ENCODE peak calls at places on chromosomes 13 and 19, in six cellular contexts. T, N, Q, X, B and J are unnamed samples.

GRCh38 chr13:94214979-94215378 is 264.5 kb downstream of the DCT start:
- DNase-seq in N (no peak), T (no peak), B (no peak), Q (no peak), X (no peak), J (no peak)

GRCh38 chr13:51518847-51519246 is 65.4 kb upstream of the WDFY2 start:
- DNase-seq in N (peak), X (peak), Q (no peak), B (peak), T (no peak), J (no peak)

GRCh38 chr13:42970824-42971669 is 21.0 kb downstream of the EPSTI1 start:
- DNase-seq in Q (peak), T (no peak), N (peak), B (peak), X (peak), J (peak)

GRCh38 chr19:33720155-33720493 is 76.5 kb upstream of the KCTD15 start:
- DNase-seq in Q (no peak), T (no peak), X (no peak), N (no peak), B (no peak), J (no peak)

GRCh38 chr13:99985886-99986527 is 4.4 kb downstream of the ZIC2 start:
- DNase-seq in T (no peak), N (no peak), Q (no peak), X (no peak), B (no peak), J (no peak)

GRCh38 chr19:46717034-46717715 is at the start of gene PRKD2:
- DNase-seq in Q (peak), X (peak), N (peak), B (peak), T (no peak), J (peak)

GRCh38 chr13:50911051-50911690 is 1.6 kb downstream of the RNASEH2B start:
- DNase-seq in T (no peak), X (no peak), Q (no peak), B (no peak), N (no peak), J (peak)

GRCh38 chr19:39969681-39970423 is 1.1 kb upstream of the PSMC4 start:
- DNase-seq in X (no peak), N (no peak), B (no peak), T (no peak), Q (no peak), J (no peak)

GRCh38 chr13:30698023-30698422 is 37.3 kb upstream of the ALOX5AP start:
- DNase-seq in Q (no peak), T (no peak), B (no peak), X (no peak), N (peak), J (no peak)

GRCh38 chr19:37309834-37310575 is 60.9 kb upstream of the ZNF527 start:
- DNase-seq in B (no peak), T (no peak), X (peak), Q (no peak), N (no peak), J (no peak)

GRCh38 chr13:112933649-112934048 is 35.4 kb upstream of the MCF2L start:
- DNase-seq in N (no peak), Q (no peak), X (no peak), T (no peak), B (no peak), J (no peak)

GRCh38 chr19:13163609-13164364 is 13.6 kb downstream of the IER2 start:
- DNase-seq in T (no peak), B (peak), X (peak), N (peak), Q (peak), J (peak)

GRCh38 chr19:34306213-34306661 is 51.9 kb downstream of the GARRE1 start:
- DNase-seq in B (no peak), Q (no peak), X (no peak), N (no peak), T (no peak), J (no peak)

GRCh38 chr19:3057275-3057714 is 5.0 kb downstream of the TLE5 start:
- DNase-seq in B (no peak), T (no peak), Q (peak), N (no peak), X (peak), J (no peak)

GRCh38 chr13:112968380-112968909 is 569 bp upstream of the MCF2L start:
- DNase-seq in T (no peak), B (no peak), N (no peak), Q (no peak), X (peak), J (no peak)

GRCh38 chr19:15118789-15119494 is 11.7 kb downstream of the SYDE1 start:
- DNase-seq in Q (no peak), B (no peak), X (no peak), N (no peak), T (no peak), J (no peak)

GRCh38 chr13:100068532-100068931 is 20.4 kb upstream of the PCCA start:
- DNase-seq in X (no peak), N (no peak), B (no peak), T (no peak), Q (no peak), J (no peak)

GRCh38 chr19:42427313-42427712 is at the start of gene LIPE:
- DNase-seq in B (no peak), N (no peak), Q (no peak), X (no peak), T (no peak), J (no peak)

GRCh38 chr13:44052843-44053607 is 173.3 kb downstream of the LACC1 start:
- DNase-seq in T (no peak), N (peak), Q (peak), B (peak), X (peak), J (peak)

GRCh38 chr13:89695343-89696257 is 1651.9 kb upstream of the MIR17HG start:
- DNase-seq in N (peak), Q (peak), X (peak), T (peak), B (peak), J (peak)

GRCh38 chr13:27791146-27791900 is 960 bp upstream of the GSX1 start:
- DNase-seq in T (no peak), N (no peak), Q (no peak), X (no peak), B (no peak), J (no peak)

GRCh38 chr19:38317104-38317612 is 1.4 kb upstream of the YIF1B start:
- DNase-seq in B (no peak), X (no peak), Q (no peak), N (no peak), T (no peak), J (no peak)

GRCh38 chr13:96768524-96768923 is 225.8 kb downstream of the OXGR1 start:
- DNase-seq in Q (no peak), B (no peak), N (no peak), X (peak), T (no peak), J (no peak)

GRCh38 chr19:14440049-14440448 is 6.9 kb downstream of the PKN1 start:
- DNase-seq in N (no peak), T (no peak), B (no peak), X (no peak), Q (no peak), J (no peak)

GRCh38 chr19:28632357-28633076 is 580.4 kb downstream of the UQCRFS1 start:
- DNase-seq in B (no peak), T (no peak), N (no peak), Q (no peak), X (no peak), J (no peak)

GRCh38 chr19:39951686-39952085 is 17.3 kb upstream of the FCGBP start:
- DNase-seq in Q (no peak), N (peak), X (no peak), T (no peak), B (no peak), J (no peak)

GRCh38 chr13:25575562-25575961 is 203.8 kb downstream of the ATP8A2 start:
- DNase-seq in B (no peak), X (no peak), N (no peak), Q (no peak), T (no peak), J (no peak)

DNA sequence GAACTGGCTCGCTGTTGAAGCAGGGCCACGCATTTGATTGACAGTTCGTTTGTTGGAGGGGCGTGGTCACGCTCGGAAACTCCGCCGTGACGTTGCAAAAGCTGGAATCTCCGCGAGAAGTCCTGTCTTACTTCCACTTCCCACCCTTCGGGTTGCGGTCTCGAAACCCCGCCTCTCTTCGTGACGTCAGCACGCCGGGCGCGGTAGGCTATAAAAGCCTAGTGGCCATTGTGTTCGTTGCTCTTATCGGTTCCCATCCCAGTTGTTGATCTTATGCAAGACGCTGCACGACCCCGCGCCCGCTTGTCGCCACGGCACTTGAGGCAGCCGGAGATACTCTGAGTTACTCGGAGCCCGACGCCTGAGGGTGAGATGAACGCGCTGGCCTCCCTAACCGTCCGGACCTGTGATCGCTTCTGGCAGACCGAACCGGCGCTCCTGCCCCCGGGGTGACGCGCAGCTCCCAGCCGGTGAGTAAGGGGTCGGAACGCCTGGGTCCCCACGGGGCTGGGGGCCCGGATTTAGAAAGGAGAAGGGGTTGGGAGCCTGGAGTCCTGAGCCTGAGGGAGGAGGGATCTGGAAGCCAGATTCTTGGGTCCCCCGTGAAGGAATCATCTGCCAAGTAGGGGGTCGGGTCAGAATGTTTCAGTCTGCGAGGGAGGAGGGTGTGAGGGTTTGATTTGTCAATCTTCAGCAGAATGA is at the start of gene PPP1R15A:
- DNase-seq in X (peak), B (peak), Q (peak), T (peak), N (peak), J (peak)
- H3K23ac ChIP-seq in X (peak), B (no peak), Q (no peak), T (no peak), N (peak), J (peak)

DNA sequence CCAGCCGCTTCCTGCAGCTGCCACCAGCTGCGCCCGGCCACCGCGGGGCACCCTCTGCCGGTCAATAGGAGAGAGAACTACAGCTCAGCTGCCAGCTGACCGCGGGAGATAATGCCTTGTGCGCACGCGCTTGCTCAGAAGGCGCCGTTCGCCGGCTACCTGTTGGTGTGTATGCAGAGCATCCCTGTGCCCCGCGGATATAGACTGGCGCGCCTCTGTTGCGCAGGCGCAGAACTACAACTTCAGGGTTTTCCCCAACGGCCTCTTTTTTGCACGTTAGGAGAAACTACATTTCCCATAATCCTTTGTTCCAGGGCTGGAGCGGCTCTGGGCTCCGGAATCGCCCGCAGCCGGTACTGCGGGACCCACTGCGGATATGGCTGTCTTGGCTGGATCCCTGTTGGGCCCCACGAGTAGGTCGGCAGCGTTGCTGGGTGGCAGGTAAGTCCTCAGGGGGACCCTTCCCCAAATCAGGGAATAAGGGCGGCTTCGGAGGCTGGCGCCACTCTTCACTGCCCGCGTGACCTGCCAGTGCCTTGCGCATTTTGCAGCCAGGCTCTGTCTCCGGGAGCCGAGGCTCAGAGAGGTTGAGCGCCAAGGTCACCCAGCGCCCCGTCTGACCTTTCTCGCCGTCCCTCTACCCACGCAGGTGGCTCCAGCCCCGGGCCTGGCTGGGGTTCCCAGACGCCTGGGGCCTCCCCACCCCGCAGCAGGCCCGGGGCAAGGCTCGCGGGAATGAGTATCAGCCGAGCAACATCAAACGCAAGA is at the start of gene MRPL34:
- DNase-seq in X (peak), T (peak), Q (peak), N (peak), B (peak), J (peak)
- H3K23ac ChIP-seq in X (no peak), T (no peak), Q (no peak), N (peak), B (no peak), J (peak)

DNA sequence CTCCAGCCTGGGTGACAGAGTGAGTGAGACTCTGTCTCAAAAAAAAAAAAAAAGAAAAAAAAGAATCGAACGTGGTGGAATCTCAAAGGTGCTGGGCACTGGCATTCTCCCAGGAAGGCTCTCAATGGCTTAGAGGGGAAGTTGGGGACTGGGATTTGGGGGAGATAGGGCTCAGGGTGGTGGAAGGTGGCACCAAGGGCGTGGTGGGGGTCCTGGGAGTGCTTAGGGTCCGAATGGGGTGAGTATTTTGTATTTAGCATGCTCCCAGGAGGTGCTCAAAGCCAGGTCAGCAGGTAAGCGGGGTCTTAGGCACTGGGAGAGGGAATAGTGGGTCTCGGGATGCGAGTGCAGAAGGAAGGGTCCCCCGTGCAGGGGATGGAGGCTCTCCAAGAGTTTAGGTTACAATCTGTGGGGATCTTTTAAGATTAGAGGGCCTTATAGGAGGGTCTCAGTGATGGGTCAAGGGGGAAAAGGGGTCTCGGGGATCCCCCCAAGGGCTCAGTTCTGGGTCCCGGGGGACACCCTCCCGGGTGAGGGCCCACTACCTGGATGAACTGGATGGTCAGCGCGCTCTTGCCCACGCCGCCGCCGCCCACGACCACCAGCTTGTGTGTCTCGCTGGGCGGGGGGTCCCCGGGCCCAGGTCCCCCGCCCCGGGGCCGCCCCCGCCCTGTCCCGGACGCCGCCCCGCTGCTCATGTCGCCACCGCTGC is 386 bp downstream of the RRAS start:
- DNase-seq in N (no peak), Q (no peak), X (no peak), T (no peak), B (no peak), J (peak)
- H3K23ac ChIP-seq in N (peak), Q (no peak), X (no peak), T (no peak), B (no peak), J (no peak)

GRCh38 chr13:41458187-41458938 is 1.0 kb downstream of the RGCC start:
- DNase-seq in X (peak), B (peak), N (peak), Q (peak), T (no peak), J (no peak)
- H3K23ac ChIP-seq in X (no peak), B (no peak), N (peak), Q (no peak), T (no peak), J (peak)